ENCODE peak calls at places on chromosomes 7 and 10, in four cellular contexts. One of them, this sample, is unnamed.

GRCh38 chr7:21059069-21059468 is 272.4 kb upstream of the SP8 start:
- DNase-seq in tibial artery: no peak
- DNase-seq in AG09309: no peak
- DNase-seq in AG10803: no peak
- DNase-seq in this sample: no peak

GRCh38 chr10:69425513-69426298 is 9.0 kb upstream of the TACR2 start:
- DNase-seq in tibial artery: no peak
- DNase-seq in AG09309: no peak
- DNase-seq in AG10803: no peak
- DNase-seq in this sample: no peak

GRCh38 chr7:106591146-106591545 is 69.8 kb downstream of the CCDC71L start:
- DNase-seq in tibial artery: no peak
- DNase-seq in AG09309: no peak
- DNase-seq in AG10803: no peak
- DNase-seq in this sample: no peak

GRCh38 chr7:150368884-150369739 is 490 bp downstream of the REPIN1 start:
- DNase-seq in tibial artery: peak
- DNase-seq in AG09309: no peak
- DNase-seq in AG10803: peak
- DNase-seq in this sample: no peak

GRCh38 chr7:78018541-78019456 is 220.2 kb downstream of the PHTF2 start:
- DNase-seq in tibial artery: peak
- DNase-seq in AG09309: no peak
- DNase-seq in AG10803: peak
- DNase-seq in this sample: peak

GRCh38 chr7:99290980-99291607 is 18.5 kb downstream of the MYH16 start:
- DNase-seq in tibial artery: no peak
- DNase-seq in AG09309: no peak
- DNase-seq in AG10803: no peak
- DNase-seq in this sample: no peak

GRCh38 chr7:52475192-52475591 is 560.2 kb upstream of the POM121L12 start:
- DNase-seq in tibial artery: no peak
- DNase-seq in AG09309: no peak
- DNase-seq in AG10803: no peak
- DNase-seq in this sample: no peak

GRCh38 chr10:24556746-24557742 is 166.6 kb downstream of the ARHGAP21 start:
- DNase-seq in tibial artery: no peak
- DNase-seq in AG09309: peak
- DNase-seq in AG10803: peak
- DNase-seq in this sample: peak

GRCh38 chr10:132663666-132664365 is 122.1 kb downstream of the NKX6-2 start:
- DNase-seq in tibial artery: no peak
- DNase-seq in AG09309: no peak
- DNase-seq in AG10803: no peak
- DNase-seq in this sample: no peak

GRCh38 chr10:110353244-110354119 is 48.8 kb upstream of the SMNDC1 start:
- DNase-seq in tibial artery: no peak
- DNase-seq in AG09309: peak
- DNase-seq in AG10803: peak
- DNase-seq in this sample: peak

GRCh38 chr10:110355922-110356627 is 51.4 kb upstream of the SMNDC1 start:
- DNase-seq in tibial artery: no peak
- DNase-seq in AG09309: no peak
- DNase-seq in AG10803: no peak
- DNase-seq in this sample: no peak

GRCh38 chr10:110355181-110355831 is 50.6 kb upstream of the SMNDC1 start:
- DNase-seq in tibial artery: no peak
- DNase-seq in AG09309: no peak
- DNase-seq in AG10803: no peak
- DNase-seq in this sample: no peak

GRCh38 chr10:110352930-110353243 is 48.2 kb upstream of the SMNDC1 start:
- DNase-seq in tibial artery: no peak
- DNase-seq in AG09309: no peak
- DNase-seq in AG10803: no peak
- DNase-seq in this sample: no peak

DNA sequence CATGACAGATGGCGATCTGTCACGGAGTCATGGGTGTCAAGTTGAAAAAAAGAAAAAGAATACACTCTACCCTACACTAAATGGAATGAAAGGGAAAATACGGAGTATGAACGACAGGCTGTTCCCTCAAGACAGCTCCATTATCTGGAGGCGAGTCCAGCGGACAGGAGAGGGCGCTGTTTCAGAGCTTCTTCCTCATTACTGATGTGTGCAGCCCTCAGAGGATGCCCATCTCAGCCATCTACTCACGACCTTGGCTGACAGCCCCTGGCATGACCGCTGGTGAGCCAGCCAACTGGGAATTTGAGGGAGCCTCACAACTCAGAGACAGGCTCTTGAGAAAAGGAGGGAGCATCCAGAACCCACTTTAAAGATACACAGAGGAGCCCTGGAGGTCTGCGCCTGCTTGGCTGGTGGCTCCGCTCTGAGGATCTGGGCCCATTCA is 49.6 kb upstream of the SMNDC1 start:
- DNase-seq in tibial artery: peak
- DNase-seq in AG09309: peak
- DNase-seq in AG10803: peak
- DNase-seq in this sample: peak
- H3K4me3 ChIP-seq in tibial artery: no peak
- H3K4me3 ChIP-seq in AG09309: no peak
- H3K4me3 ChIP-seq in AG10803: no peak
- H3K4me3 ChIP-seq in this sample: no peak

GRCh38 chr10:112330607-112331160 is 43.2 kb upstream of the ACSL5 start:
- DNase-seq in tibial artery: no peak
- DNase-seq in AG09309: no peak
- DNase-seq in AG10803: no peak
- DNase-seq in this sample: no peak

GRCh38 chr10:112332022-112332421 is 41.9 kb upstream of the ACSL5 start:
- DNase-seq in tibial artery: no peak
- DNase-seq in AG09309: no peak
- DNase-seq in AG10803: no peak
- DNase-seq in this sample: no peak

GRCh38 chr10:112332509-112333228 is 41.2 kb upstream of the ACSL5 start:
- DNase-seq in tibial artery: no peak
- DNase-seq in AG09309: no peak
- DNase-seq in AG10803: no peak
- DNase-seq in this sample: no peak

GRCh38 chr10:112327678-112328077 is 44.5 kb downstream of the TECTB start:
- DNase-seq in tibial artery: no peak
- DNase-seq in AG09309: no peak
- DNase-seq in AG10803: no peak
- DNase-seq in this sample: no peak

DNA sequence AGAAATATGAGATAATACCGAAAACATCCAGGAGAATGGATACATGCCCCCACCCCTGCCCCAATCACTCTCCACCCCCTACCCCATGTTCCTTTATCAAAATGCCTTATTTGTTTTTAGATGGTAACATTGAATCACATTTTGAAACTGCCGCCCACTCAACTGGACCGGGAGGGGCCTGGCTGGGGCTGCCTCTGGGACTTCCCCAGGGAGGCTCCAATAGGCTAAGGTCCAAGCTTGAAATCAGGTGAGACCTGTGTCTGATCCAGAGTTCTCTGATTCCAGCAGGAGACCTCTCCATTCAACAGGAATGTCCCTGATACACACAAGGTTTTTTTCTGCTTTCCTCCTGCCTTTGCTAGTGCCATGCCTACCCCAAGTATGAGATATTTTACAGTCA is 43.8 kb upstream of the ACSL5 start:
- DNase-seq in tibial artery: no peak
- DNase-seq in AG09309: no peak
- DNase-seq in AG10803: no peak
- DNase-seq in this sample: no peak
- H3K4me3 ChIP-seq in tibial artery: no peak
- H3K4me3 ChIP-seq in AG09309: no peak
- H3K4me3 ChIP-seq in AG10803: no peak
- H3K4me3 ChIP-seq in this sample: no peak

GRCh38 chr7:90701771-90702170 is 105.7 kb downstream of the CDK14 start:
- DNase-seq in tibial artery: no peak
- DNase-seq in AG09309: no peak
- DNase-seq in AG10803: no peak
- DNase-seq in this sample: no peak
- H3K4me3 ChIP-seq in tibial artery: peak
- H3K4me3 ChIP-seq in AG09309: no peak
- H3K4me3 ChIP-seq in AG10803: no peak
- H3K4me3 ChIP-seq in this sample: peak

GRCh38 chr7:95435422-95435780 is 573 bp upstream of the PON2 start:
- DNase-seq in tibial artery: no peak
- DNase-seq in AG09309: no peak
- DNase-seq in AG10803: no peak
- DNase-seq in this sample: no peak
- H3K4me3 ChIP-seq in tibial artery: peak
- H3K4me3 ChIP-seq in AG09309: peak
- H3K4me3 ChIP-seq in AG10803: peak
- H3K4me3 ChIP-seq in this sample: peak

DNA sequence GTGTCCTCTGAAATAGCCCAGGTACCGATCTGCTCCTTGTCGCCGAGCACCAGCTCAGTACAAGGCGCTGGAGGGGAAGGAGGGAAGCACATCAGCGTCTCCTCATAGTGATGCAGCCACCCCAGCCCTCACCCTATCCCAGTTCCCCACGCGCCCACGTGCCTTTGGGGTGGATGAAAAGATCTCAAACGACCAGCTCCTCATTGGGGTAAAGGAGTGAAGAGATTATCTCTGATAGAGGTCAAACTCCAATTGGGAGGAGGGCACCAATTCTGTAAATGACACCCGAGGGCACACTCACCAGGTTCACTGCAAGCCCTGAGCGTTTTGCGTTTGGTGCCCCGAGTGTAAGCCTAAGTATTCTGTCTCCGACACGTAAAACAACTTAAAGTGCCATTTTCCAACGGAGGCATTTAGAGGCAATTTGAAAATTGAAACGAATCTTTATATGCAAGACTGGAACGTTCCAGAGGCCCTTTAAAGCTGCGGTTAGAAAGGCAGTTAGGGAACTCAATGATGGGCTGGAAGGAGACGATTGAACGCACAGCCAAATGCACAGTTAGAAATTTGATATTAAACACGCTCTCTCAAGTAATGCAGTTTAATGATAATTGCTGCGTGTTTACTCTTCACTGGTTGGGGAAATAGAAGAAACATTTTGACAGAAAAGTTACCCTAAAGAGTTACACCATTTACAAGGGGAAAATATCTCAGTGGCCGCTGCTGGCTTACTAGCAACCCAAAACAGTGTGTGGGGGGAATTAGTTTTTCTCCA is 8.9 kb upstream of the EMX2 start:
- DNase-seq in tibial artery: no peak
- DNase-seq in AG09309: no peak
- DNase-seq in AG10803: no peak
- DNase-seq in this sample: no peak
- H3K4me3 ChIP-seq in tibial artery: no peak
- H3K4me3 ChIP-seq in AG09309: no peak
- H3K4me3 ChIP-seq in AG10803: peak
- H3K4me3 ChIP-seq in this sample: peak

GRCh38 chr10:86632009-86632800 is 22.1 kb upstream of the OPN4 start:
- DNase-seq in tibial artery: no peak
- DNase-seq in AG09309: no peak
- DNase-seq in AG10803: peak
- DNase-seq in this sample: no peak
- H3K4me3 ChIP-seq in tibial artery: peak
- H3K4me3 ChIP-seq in AG09309: no peak
- H3K4me3 ChIP-seq in AG10803: peak
- H3K4me3 ChIP-seq in this sample: peak